ENCODE peak calls at places on chromosomes 5 and 9, in ten cellular contexts. V is CD8-positive, alpha-beta memory T cell; Q is stimulated activated CD4-positive, alpha-beta T cell treated with anti-CD3 and anti-CD28 coated beads, Interleukin-2, amount 100 ng/mL, for 48 hours; Y is NCI-H2107; O is heart right ventricle; L is heart left ventricle; W is Caki2; Z is left ventricle myocardium inferior; B is iPS-NIHi11; J is CD4-positive, alpha-beta T cell. F is an unnamed sample.

GRCh38 chr5:134113572-134113907 is 941 bp upstream of the TCF7 start:
- DNase-seq in V (no peak), Q (no peak), Y (no peak), O (no peak), L (no peak), W (no peak), Z (no peak), B (no peak), J (no peak), F (no peak)

GRCh38 chr9:102479191-102479590 is 515.9 kb upstream of the CYLC2 start:
- DNase-seq in V (no peak), Q (no peak), Y (no peak), O (no peak), L (no peak), W (no peak), Z (no peak), B (no peak), J (no peak), F (no peak)

GRCh38 chr5:28254846-28255245 is 1216.5 kb upstream of the CDH9 start:
- DNase-seq in V (no peak), Q (no peak), Y (no peak), O (no peak), L (no peak), W (no peak), Z (no peak), B (no peak), J (no peak), F (no peak)

GRCh38 chr5:8600843-8601242 is 731.9 kb downstream of the MTRR start:
- DNase-seq in V (no peak), Q (no peak), Y (no peak), O (no peak), L (no peak), W (no peak), Z (no peak), B (no peak), J (no peak), F (no peak)

GRCh38 chr5:91225848-91226686 is 157.1 kb downstream of the ARRDC3 start:
- DNase-seq in V (peak), Q (peak), Y (peak), O (no peak), L (no peak), W (peak), Z (no peak), B (peak), J (peak), F (peak)

GRCh38 chr9:125085703-125086477 is 57.4 kb downstream of the SCAI start:
- DNase-seq in V (no peak), Q (no peak), Y (no peak), O (no peak), L (no peak), W (no peak), Z (no peak), B (no peak), J (no peak), F (no peak)

GRCh38 chr9:127791085-127791484 is 5.3 kb downstream of the CDK9 start:
- DNase-seq in V (no peak), Q (no peak), Y (no peak), O (no peak), L (no peak), W (no peak), Z (no peak), B (no peak), J (no peak), F (no peak)

GRCh38 chr9:91423785-91424402 is at the start of gene NFIL3:
- DNase-seq in V (peak), Q (peak), Y (peak), O (peak), L (peak), W (peak), Z (peak), B (peak), J (peak), F (peak)

GRCh38 chr9:134165357-134166315 is 1.3 kb upstream of the RNU6ATAC start:
- DNase-seq in V (peak), Q (peak), Y (no peak), O (peak), L (no peak), W (peak), Z (no peak), B (no peak), J (peak), F (no peak)

GRCh38 chr9:134434896-134435506 is 108.7 kb downstream of the RXRA start:
- DNase-seq in V (no peak), Q (no peak), Y (peak), O (peak), L (peak), W (peak), Z (peak), B (peak), J (no peak), F (no peak)

GRCh38 chr9:87714819-87715218 is 11.1 kb upstream of the CTSL start:
- DNase-seq in V (no peak), Q (no peak), Y (no peak), O (peak), L (no peak), W (no peak), Z (no peak), B (no peak), J (no peak), F (no peak)

GRCh38 chr5:64497390-64497789 is 8.4 kb upstream of the RGS7BP start:
- DNase-seq in V (no peak), Q (no peak), Y (no peak), O (no peak), L (no peak), W (no peak), Z (no peak), B (peak), J (no peak), F (no peak)

GRCh38 chr9:479316-479715 is 264.7 kb downstream of the DOCK8 start:
- DNase-seq in V (no peak), Q (no peak), Y (no peak), O (no peak), L (no peak), W (peak), Z (no peak), B (no peak), J (no peak), F (no peak)

GRCh38 chr5:90802695-90803317 is 244.2 kb downstream of the ADGRV1 start:
- DNase-seq in V (no peak), Q (no peak), Y (no peak), O (peak), L (no peak), W (peak), Z (no peak), B (peak), J (no peak), F (no peak)

GRCh38 chr9:23545728-23546127 is 280.3 kb downstream of the ELAVL2 start:
- DNase-seq in V (no peak), Q (no peak), Y (no peak), O (no peak), L (no peak), W (no peak), Z (no peak), B (no peak), J (no peak), F (no peak)

GRCh38 chr5:31382051-31382878 is 149.6 kb downstream of the DROSHA start:
- DNase-seq in V (no peak), Q (no peak), Y (no peak), O (no peak), L (no peak), W (no peak), Z (no peak), B (no peak), J (no peak), F (no peak)

GRCh38 chr5:59390074-59390659 is 503.4 kb downstream of the PDE4D start:
- DNase-seq in V (no peak), Q (peak), Y (no peak), O (peak), L (peak), W (no peak), Z (no peak), B (no peak), J (no peak), F (no peak)

GRCh38 chr5:172035039-172035438 is 28.6 kb upstream of the FBXW11 start:
- DNase-seq in V (no peak), Q (no peak), Y (no peak), O (no peak), L (no peak), W (no peak), Z (no peak), B (no peak), J (no peak), F (no peak)

GRCh38 chr9:22134390-22134789 is 125.3 kb upstream of the CDKN2B start:
- DNase-seq in V (no peak), Q (no peak), Y (no peak), O (no peak), L (no peak), W (no peak), Z (no peak), B (no peak), J (no peak), F (no peak)

GRCh38 chr9:127741831-127742434 is 6.8 kb upstream of the TOR2A start:
- DNase-seq in V (no peak), Q (no peak), Y (no peak), O (peak), L (peak), W (peak), Z (peak), B (peak), J (no peak), F (no peak)

GRCh38 chr5:177089146-177089545 is 2.4 kb downstream of the FGFR4 start:
- DNase-seq in V (no peak), Q (no peak), Y (no peak), O (no peak), L (no peak), W (no peak), Z (peak), B (no peak), J (no peak), F (no peak)

GRCh38 chr9:38018964-38019602 is 49.9 kb downstream of the SHB start:
- DNase-seq in V (no peak), Q (no peak), Y (peak), O (no peak), L (no peak), W (peak), Z (no peak), B (no peak), J (no peak), F (no peak)

GRCh38 chr5:27241564-27242257 is 203.3 kb upstream of the CDH9 start:
- DNase-seq in V (no peak), Q (no peak), Y (no peak), O (no peak), L (no peak), W (peak), Z (no peak), B (no peak), J (no peak), F (no peak)

GRCh38 chr9:95574176-95574575 is 57.4 kb upstream of the PTCH1 start:
- DNase-seq in V (peak), Q (no peak), Y (no peak), O (no peak), L (no peak), W (no peak), Z (no peak), B (no peak), J (no peak), F (no peak)

GRCh38 chr9:124741681-124742080 is 29.4 kb downstream of the NR6A1 start:
- DNase-seq in V (no peak), Q (no peak), Y (no peak), O (no peak), L (no peak), W (no peak), Z (no peak), B (no peak), J (no peak), F (no peak)